ENCODE peak calls at places on chromosomes 1 and 21, in nine cellular contexts. Z is activated CD4-positive, alpha-beta T cell treated with anti-CD3 and anti-CD28 coated beads, Interleukin-2, amount 50 U/mL, for 1 hour; D is fibroblast of lung; W is gastrocnemius medialis; L is stimulated activated CD4-positive, alpha-beta T cell treated with anti-CD3 and anti-CD28 coated beads, Interleukin-4, amount 100 ng/mL, for 48 hours; N is T follicular helper cell; H is sigmoid colon; R is brain pericyte; A is immature natural killer cell. C is an unnamed sample.

GRCh38 chr1:212457740-212458338 is 25.1 kb downstream of the NENF start:
- DNase-seq in Z (peak; percentile 42), D (peak; percentile 21), W (no peak), L (peak; percentile 69), N (peak; percentile 23), H (no peak), R (no peak), A (peak; percentile 50), C (no peak)

GRCh38 chr1:116351914-116352313 is 21.1 kb upstream of the ATP1A1 start:
- DNase-seq in Z (no peak), D (no peak), W (no peak), L (no peak), N (no peak), H (no peak), R (no peak), A (no peak), C (no peak)

GRCh38 chr1:68725353-68725752 is 228.5 kb upstream of the DEPDC1 start:
- DNase-seq in Z (no peak), D (peak; percentile 2), W (no peak), L (no peak), N (no peak), H (peak; percentile 76), R (no peak), A (no peak), C (no peak)

GRCh38 chr21:30243691-30244090 is 27.8 kb upstream of the CLDN8 start:
- DNase-seq in Z (no peak), D (no peak), W (no peak), L (no peak), N (no peak), H (no peak), R (no peak), A (no peak), C (no peak)

GRCh38 chr1:66981679-66982078 is 56.9 kb downstream of the MIER1 start:
- DNase-seq in Z (peak; percentile 34), D (no peak), W (no peak), L (no peak), N (peak; percentile 44), H (peak; percentile 74), R (no peak), A (peak; percentile 34), C (no peak)

GRCh38 chr1:201463071-201463552 is 5.9 kb downstream of the PHLDA3 start:
- DNase-seq in Z (no peak), D (peak; percentile 41), W (no peak), L (no peak), N (no peak), H (no peak), R (no peak), A (no peak), C (peak; percentile 36)

GRCh38 chr1:223708651-223709268 is 3.6 kb upstream of the CAPN2 start:
- DNase-seq in Z (no peak), D (no peak), W (no peak), L (no peak), N (no peak), H (no peak), R (no peak), A (no peak), C (no peak)

GRCh38 chr1:220485131-220485530 is 42.8 kb upstream of the MARK1 start:
- DNase-seq in Z (no peak), D (no peak), W (no peak), L (no peak), N (no peak), H (no peak), R (no peak), A (no peak), C (no peak)

GRCh38 chr1:4652631-4653327 is 1.6 kb upstream of the AJAP1 start:
- DNase-seq in Z (peak; percentile 57), D (no peak), W (no peak), L (peak; percentile 58), N (peak; percentile 26), H (no peak), R (no peak), A (peak; percentile 14), C (peak; percentile 29)

GRCh38 chr1:180136968-180137356 is 17.7 kb upstream of the QSOX1 start:
- DNase-seq in Z (no peak), D (no peak), W (no peak), L (no peak), N (no peak), H (no peak), R (no peak), A (no peak), C (no peak)

GRCh38 chr21:39125752-39126485 is 57.3 kb downstream of the PSMG1 start:
- DNase-seq in Z (no peak), D (peak; percentile 67), W (no peak), L (no peak), N (no peak), H (peak; percentile 78), R (no peak), A (no peak), C (peak; percentile 87)

GRCh38 chr1:96901783-96902363 is 180.3 kb downstream of the PTBP2 start:
- DNase-seq in Z (no peak), D (no peak), W (no peak), L (no peak), N (no peak), H (no peak), R (no peak), A (no peak), C (no peak)

GRCh38 chr1:109105881-109106280 is 8.0 kb upstream of the ELAPOR1 start:
- DNase-seq in Z (no peak), D (no peak), W (no peak), L (no peak), N (no peak), H (no peak), R (no peak), A (no peak), C (no peak)

GRCh38 chr1:78348526-78349284 is 142.1 kb upstream of the PTGFR start:
- DNase-seq in Z (no peak), D (peak; percentile 40), W (no peak), L (no peak), N (no peak), H (no peak), R (no peak), A (no peak), C (peak; percentile 57)

GRCh38 chr1:222284466-222284865 is 263.4 kb downstream of the HHIPL2 start:
- DNase-seq in Z (no peak), D (no peak), W (no peak), L (no peak), N (no peak), H (no peak), R (no peak), A (no peak), C (no peak)

GRCh38 chr1:6222644-6223043 is 13.1 kb downstream of the ICMT start:
- DNase-seq in Z (no peak), D (peak; percentile 42), W (no peak), L (no peak), N (no peak), H (no peak), R (no peak), A (no peak), C (peak; percentile 37)

GRCh38 chr1:7808253-7808844 is 24.3 kb downstream of the PER3 start:
- DNase-seq in Z (no peak), D (peak; percentile 42), W (no peak), L (no peak), N (no peak), H (no peak), R (no peak), A (peak; percentile 22), C (peak; percentile 58)

GRCh38 chr1:205438213-205439158 is 16.6 kb upstream of the LEMD1 start:
- DNase-seq in Z (no peak), D (peak; percentile 68), W (peak; percentile 37), L (no peak), N (no peak), H (peak; percentile 93), R (no peak), A (no peak), C (peak; percentile 89)

GRCh38 chr1:155970531-155971167 is 7.7 kb downstream of the ARHGEF2 start:
- DNase-seq in Z (no peak), D (peak; percentile 82), W (no peak), L (peak; percentile 20), N (no peak), H (peak; percentile 87), R (no peak), A (no peak), C (peak; percentile 75)

GRCh38 chr1:37655274-37655673 is 20.6 kb upstream of the RSPO1 start:
- DNase-seq in Z (no peak), D (no peak), W (no peak), L (no peak), N (no peak), H (no peak), R (no peak), A (no peak), C (no peak)

GRCh38 chr1:44835738-44836675 is 7.0 kb downstream of the PTCH2 start:
- DNase-seq in Z (peak; percentile 89), D (peak; percentile 67), W (peak; percentile 39), L (peak; percentile 95), N (peak; percentile 73), H (peak; percentile 87), R (no peak), A (peak; percentile 66), C (peak; percentile 91)

GRCh38 chr1:42567038-42567437 is 91.2 kb upstream of the PPIH start:
- DNase-seq in Z (no peak), D (no peak), W (no peak), L (no peak), N (no peak), H (no peak), R (no peak), A (no peak), C (no peak)

GRCh38 chr1:157032303-157032702 is 13.2 kb downstream of the ARHGEF11 start:
- DNase-seq in Z (no peak), D (no peak), W (no peak), L (no peak), N (no peak), H (no peak), R (no peak), A (no peak), C (no peak)